ENCODE peak calls at places on chromosomes 11 and 22, in five cellular contexts. V is stimulated activated CD4-positive, alpha-beta T cell treated with anti-CD3 and anti-CD28 coated beads, Interleukin-4, amount 100 ng/mL, for 48 hours; Y is HAP-1; P is anterior cingulate cortex; X is stimulated activated CD8-positive, alpha-beta memory T cell treated with anti-CD3 and anti-CD28 coated beads, Interleukin-7, amount 100 ng/mL, for 1 hour. U is an unnamed sample.

GRCh38 chr11:71311928-71312510 is 59.6 kb upstream of the SHANK2 start:
- DNase-seq in V (no peak), Y (no peak), P (no peak), X (no peak), U (no peak)

GRCh38 chr11:57624864-57625263 is 24.8 kb downstream of the YPEL4 start:
- DNase-seq in V (no peak), Y (no peak), P (no peak), X (no peak), U (no peak)

GRCh38 chr11:120185678-120186407 is 25.0 kb upstream of the OAF start:
- DNase-seq in V (no peak), Y (no peak), P (no peak), X (no peak), U (no peak)

GRCh38 chr22:27983361-27983791 is 64.3 kb upstream of the PITPNB start:
- DNase-seq in V (no peak), Y (no peak), P (no peak), X (no peak), U (no peak)

GRCh38 chr11:10439924-10440323 is 15.1 kb upstream of the AMPD3 start:
- DNase-seq in V (no peak), Y (no peak), P (no peak), X (no peak), U (no peak)

GRCh38 chr11:117221775-117222517 is 9.9 kb downstream of the PCSK7 start:
- DNase-seq in V (no peak), Y (no peak), P (no peak), X (no peak), U (no peak)

GRCh38 chr11:37504925-37505324 is 906.9 kb upstream of the RAG2 start:
- DNase-seq in V (no peak), Y (no peak), P (no peak), X (no peak), U (no peak)

GRCh38 chr11:103988595-103988969 is 47.9 kb upstream of the DDI1 start:
- DNase-seq in V (no peak), Y (peak; percentile 65), P (no peak), X (no peak), U (no peak)

GRCh38 chr11:77400306-77400705 is 73.6 kb downstream of the PAK1 start:
- DNase-seq in V (no peak), Y (no peak), P (no peak), X (no peak), U (no peak)

GRCh38 chr11:116258821-116259220 is 514.0 kb downstream of the BUD13 start:
- DNase-seq in V (no peak), Y (no peak), P (no peak), X (no peak), U (no peak)

GRCh38 chr22:24807284-24807950 is 1.4 kb downstream of the SGSM1 start:
- DNase-seq in V (no peak), Y (no peak), P (no peak), X (no peak), U (peak; percentile 8)

GRCh38 chr11:118200901-118201680 is 23.7 kb downstream of the JAML start:
- DNase-seq in V (no peak), Y (no peak), P (no peak), X (peak; percentile 22), U (no peak)

GRCh38 chr11:90874281-90874680 is 651.4 kb upstream of the CHORDC1 start:
- DNase-seq in V (no peak), Y (no peak), P (no peak), X (no peak), U (no peak)

GRCh38 chr22:20946080-20946986 is 20.7 kb upstream of the AIFM3 start:
- DNase-seq in V (no peak), Y (no peak), P (no peak), X (no peak), U (no peak)

GRCh38 chr11:125423247-125423849 is 72.7 kb downstream of the FEZ1 start:
- DNase-seq in V (no peak), Y (no peak), P (no peak), X (no peak), U (no peak)

GRCh38 chr11:112778091-112778889 is 182.9 kb upstream of the NCAM1 start:
- DNase-seq in V (no peak), Y (no peak), P (no peak), X (no peak), U (no peak)

GRCh38 chr11:95325777-95326258 is 94.8 kb upstream of the SESN3 start:
- DNase-seq in V (no peak), Y (no peak), P (no peak), X (no peak), U (no peak)

GRCh38 chr11:64672875-64673274 is 50.1 kb downstream of the NRXN2 start:
- DNase-seq in V (no peak), Y (no peak), P (no peak), X (no peak), U (no peak)

GRCh38 chr11:44313701-44314489 is 4.0 kb upstream of the ALX4 start:
- DNase-seq in V (no peak), Y (no peak), P (no peak), X (no peak), U (no peak)

GRCh38 chr11:35949242-35949641 is 5.4 kb downstream of the LDLRAD3 start:
- DNase-seq in V (no peak), Y (no peak), P (no peak), X (no peak), U (no peak)

GRCh38 chr11:128624269-128625170 is 37.2 kb upstream of the ETS1 start:
- DNase-seq in V (peak; percentile 57), Y (no peak), P (no peak), X (peak; percentile 25), U (no peak)

GRCh38 chr11:47533690-47534135 is 19.2 kb downstream of the CELF1 start:
- DNase-seq in V (no peak), Y (no peak), P (no peak), X (no peak), U (no peak)

GRCh38 chr11:66743271-66743968 is 14.4 kb upstream of the SPTBN2 start:
- DNase-seq in V (no peak), Y (no peak), P (no peak), X (no peak), U (no peak)

GRCh38 chr22:29314074-29314473 is 1.4 kb downstream of the RASL10A start:
- DNase-seq in V (no peak), Y (no peak), P (no peak), X (no peak), U (no peak)

GRCh38 chr11:727281-727701 is 20.0 kb upstream of the TALDO1 start:
- DNase-seq in V (no peak), Y (no peak), P (no peak), X (no peak), U (no peak)

GRCh38 chr11:18927550-18928322 is 11.5 kb downstream of the MRGPRX1 start:
- DNase-seq in V (no peak), Y (no peak), P (no peak), X (no peak), U (no peak)

GRCh38 chr22:43217285-43218030 is 30.5 kb upstream of the TTLL12 start:
- DNase-seq in V (no peak), Y (no peak), P (no peak), X (no peak), U (no peak)

GRCh38 chr11:129331871-129332274 is 43.8 kb upstream of the BARX2 start:
- DNase-seq in V (peak; percentile 64), Y (peak; percentile 64), P (peak; percentile 58), X (peak; percentile 19), U (peak; percentile 81)

GRCh38 chr22:39917776-39918493 is 17.1 kb downstream of the GRAP2 start:
- DNase-seq in V (no peak), Y (no peak), P (no peak), X (no peak), U (no peak)

GRCh38 chr22:26672060-26672471 is 14.7 kb downstream of the MIAT start:
- DNase-seq in V (no peak), Y (no peak), P (no peak), X (no peak), U (no peak)

GRCh38 chr11:121304750-121305149 is 12.2 kb downstream of the SC5D start:
- DNase-seq in V (no peak), Y (no peak), P (no peak), X (no peak), U (no peak)

GRCh38 chr11:118142809-118143208 is 9.8 kb downstream of the SCN4B start:
- DNase-seq in V (no peak), Y (no peak), P (no peak), X (no peak), U (no peak)

GRCh38 chr22:42939941-42940653 is 74.9 kb downstream of the PACSIN2 start:
- DNase-seq in V (no peak), Y (no peak), P (no peak), X (no peak), U (no peak)

GRCh38 chr22:40628354-40629042 is 8.0 kb downstream of the MRTFA start:
- DNase-seq in V (no peak), Y (no peak), P (no peak), X (no peak), U (no peak)

GRCh38 chr11:133082453-133082781 is 449.9 kb downstream of the OPCML start:
- DNase-seq in V (no peak), Y (no peak), P (no peak), X (no peak), U (no peak)

GRCh38 chr11:33936745-33937612 is 45.1 kb upstream of the LMO2 start:
- DNase-seq in V (no peak), Y (no peak), P (no peak), X (no peak), U (no peak)

GRCh38 chr22:31055322-31056159 is 25.6 kb upstream of the SMTN start:
- DNase-seq in V (no peak), Y (no peak), P (peak; percentile 5), X (no peak), U (peak; percentile 35)

GRCh38 chr22:45638834-45639746 is 32.5 kb upstream of the ATXN10 start:
- DNase-seq in V (no peak), Y (no peak), P (no peak), X (no peak), U (no peak)

GRCh38 chr11:68016161-68016903 is 6.2 kb downstream of the ALDH3B1 start:
- DNase-seq in V (no peak), Y (no peak), P (no peak), X (no peak), U (no peak)

GRCh38 chr11:77525455-77526091 is 51.7 kb upstream of the PAK1 start:
- DNase-seq in V (no peak), Y (no peak), P (no peak), X (no peak), U (no peak)

U was measured in hypothalamus.